ENCODE peak calls at places on chromosome 9, in seven cellular contexts. S, A, O, L, V, R and Y are unnamed samples. For H3K9me3, the result is how much of the 10 kb centered on the place peaks cover.

GRCh38 chr9:12289711-12290110 is 403.5 kb upstream of the TYRP1 start:
- DNase-seq in V (no peak), A (no peak), O (no peak), L (no peak), R (no peak), S (no peak), Y (no peak)

GRCh38 chr9:129342591-129342990 is 164.5 kb upstream of the IER5L start:
- DNase-seq in O (no peak), V (no peak), A (no peak), L (no peak), R (no peak), S (no peak), Y (no peak)

GRCh38 chr9:110538169-110538568 is 41.4 kb downstream of the SVEP1 start:
- DNase-seq in L (no peak), A (no peak), S (no peak), O (no peak), R (no peak), V (no peak), Y (no peak)

GRCh38 chr9:120257483-120257882 is 322.5 kb downstream of the CDK5RAP2 start:
- DNase-seq in O (no peak), A (no peak), S (peak), V (no peak), R (no peak), L (no peak), Y (no peak)

GRCh38 chr9:94805585-94805984 is 79.1 kb downstream of the AOPEP start:
- DNase-seq in V (peak), L (no peak), S (no peak), A (peak), R (no peak), O (no peak), Y (peak)

GRCh38 chr9:125758986-125759811 is 12.0 kb downstream of the PBX3 start:
- DNase-seq in S (peak), V (no peak), O (no peak), A (no peak), R (peak), L (no peak), Y (no peak)

GRCh38 chr9:76371901-76372300 is 22.3 kb downstream of the RFK start:
- DNase-seq in S (no peak), L (no peak), V (no peak), O (no peak), A (no peak), R (no peak), Y (no peak)

GRCh38 chr9:124351672-124352468 is 63.4 kb downstream of the PSMB7 start:
- DNase-seq in S (peak), V (no peak), O (no peak), A (no peak), L (no peak), R (no peak), Y (no peak)

GRCh38 chr9:71681104-71681707 is 87.1 kb downstream of the CEMIP2 start:
- DNase-seq in O (no peak), R (no peak), V (no peak), L (no peak), S (no peak), A (no peak), Y (no peak)

GRCh38 chr9:4793412-4794005 is 765 bp downstream of the RCL1 start:
- DNase-seq in O (peak), R (no peak), A (peak), L (no peak), S (no peak), V (no peak), Y (no peak)

GRCh38 chr9:135580664-135581380 is 19.3 kb downstream of the PAEP start:
- DNase-seq in L (no peak), S (no peak), R (no peak), A (no peak), V (no peak), O (no peak), Y (no peak)
- H3K27ac ChIP-seq in L (no peak), S (no peak), R (no peak), A (no peak), V (no peak), O (no peak), Y (no peak)

GRCh38 chr9:40928803-40929487 is 199.5 kb downstream of the FOXD4L6 start:
- DNase-seq in S (no peak), R (no peak), A (no peak), V (no peak), O (no peak), L (no peak), Y (no peak)
- H3K9me3 ChIP-seq in S (under half), R (half or more), A (under half), V (half or more), O (under half), L (under half), Y (under half)

GRCh38 chr9:136645343-136645902 is 17.3 kb upstream of the EGFL7 start:
- DNase-seq in V (no peak), S (no peak), A (no peak), R (no peak), L (no peak), O (no peak), Y (no peak)
- H3K27ac ChIP-seq in V (no peak), S (no peak), A (no peak), R (peak), L (no peak), O (peak), Y (peak)

GRCh38 chr9:32565967-32566366 is 7.0 kb downstream of the NDUFB6 start:
- DNase-seq in L (no peak), S (no peak), V (no peak), O (no peak), R (no peak), A (no peak), Y (no peak)
- H3K9me3 ChIP-seq in L (under half), S (under half), V (under half), O (under half), R (under half), A (under half), Y (under half)

GRCh38 chr9:134210511-134210907 is 46.1 kb upstream of the RNU6ATAC start:
- DNase-seq in V (no peak), R (no peak), L (no peak), O (no peak), A (no peak), S (peak), Y (no peak)

GRCh38 chr9:134208981-134209725 is 44.8 kb upstream of the RNU6ATAC start:
- DNase-seq in S (peak), V (no peak), A (no peak), O (no peak), L (no peak), R (no peak), Y (no peak)

GRCh38 chr9:134210908-134211810 is 46.8 kb upstream of the RNU6ATAC start:
- DNase-seq in S (peak), R (peak), A (no peak), V (no peak), O (peak), L (no peak), Y (no peak)

GRCh38 chr9:134208310-134208841 is 44.0 kb upstream of the RNU6ATAC start:
- DNase-seq in O (no peak), S (peak), V (no peak), L (no peak), R (peak), A (no peak), Y (no peak)

GRCh38 chr9:134209731-134210311 is 45.5 kb upstream of the RNU6ATAC start:
- DNase-seq in V (no peak), A (no peak), R (no peak), O (no peak), S (peak), L (no peak), Y (no peak)
- H3K27ac ChIP-seq in V (no peak), A (no peak), R (peak), O (no peak), S (no peak), L (no peak), Y (no peak)

DNA sequence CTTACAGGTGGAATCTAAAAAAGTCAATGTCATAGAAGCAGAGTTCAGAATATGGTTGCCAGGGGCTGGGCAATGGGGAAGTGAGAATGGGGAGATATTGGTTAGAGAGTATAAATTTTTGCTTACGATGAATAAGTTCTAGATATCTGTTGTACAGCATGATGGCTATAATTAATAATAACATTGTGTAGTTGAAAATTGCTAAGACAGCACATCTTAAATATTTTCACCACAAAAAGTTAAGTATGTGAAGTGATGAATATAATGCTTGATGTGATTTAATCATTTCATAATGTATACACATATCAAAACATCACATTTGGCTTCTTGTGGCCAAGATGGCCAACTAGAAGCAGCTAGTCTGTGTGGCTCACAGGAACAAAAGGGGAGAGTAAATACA is 425.9 kb upstream of the ACO1 start:
- DNase-seq in V (no peak), S (no peak), R (no peak), O (no peak), A (no peak), L (no peak), Y (no peak)
- H3K9me3 ChIP-seq in V (under half), S (under half), R (half or more), O (under half), A (under half), L (under half), Y (under half)